ENCODE peak calls at places on chromosome 14, in four cellular contexts. U is right atrium auricular region, P is cardiac muscle cell, T is astrocyte of the cerebellum. Y is an unnamed sample.

GRCh38 chr14:91349481-91350074 is 68.0 kb downstream of the CCDC88C start:
- DNase-seq in P (no peak), T (no peak), U (no peak), Y (no peak)

GRCh38 chr14:22530101-22530500 is 58.9 kb downstream of the DAD1 start:
- DNase-seq in T (no peak), P (no peak), U (no peak), Y (no peak)

GRCh38 chr14:52871606-52872005 is 79.2 kb downstream of the FERMT2 start:
- DNase-seq in P (no peak), T (no peak), U (no peak), Y (no peak)

GRCh38 chr14:39034481-39035296 is 68.3 kb downstream of the SEC23A start:
- DNase-seq in T (no peak), U (no peak), P (peak), Y (no peak)

GRCh38 chr14:57049848-57050247 is 218.9 kb downstream of the EXOC5 start:
- DNase-seq in T (no peak), P (no peak), U (no peak), Y (no peak)

GRCh38 chr14:75832621-75833297 is 149.0 kb downstream of the TGFB3 start:
- DNase-seq in P (peak), U (no peak), T (peak), Y (no peak)

GRCh38 chr14:90491221-90491867 is 94.5 kb downstream of the CALM1 start:
- DNase-seq in T (no peak), U (peak), P (peak), Y (no peak)

GRCh38 chr14:95207475-95208253 is 50.3 kb upstream of the DICER1 start:
- DNase-seq in U (no peak), T (no peak), P (no peak), Y (no peak)

GRCh38 chr14:71632440-71632946 is 299.7 kb upstream of the RGS6 start:
- DNase-seq in P (no peak), U (no peak), T (no peak), Y (no peak)

GRCh38 chr14:73802431-73803188 is 49.0 kb upstream of the PTGR2 start:
- DNase-seq in U (no peak), P (peak), T (no peak), Y (no peak)

GRCh38 chr14:105076296-105076804 is 11.1 kb upstream of the GPR132 start:
- DNase-seq in U (no peak), P (no peak), T (no peak), Y (no peak)

GRCh38 chr14:101965145-101965531 is 765 bp downstream of the DYNC1H1 start:
- DNase-seq in P (peak), T (peak), U (peak), Y (peak)

GRCh38 chr14:60931206-60931605 is 49.7 kb downstream of the TRMT5 start:
- DNase-seq in U (no peak), P (no peak), T (no peak), Y (no peak)

GRCh38 chr14:61462566-61463195 is 141.3 kb downstream of the PRKCH start:
- DNase-seq in T (no peak), P (peak), U (no peak), Y (no peak)

GRCh38 chr14:104992501-104992900 is 6.9 kb downstream of the CLBA1 start:
- DNase-seq in T (no peak), U (no peak), P (no peak), Y (no peak)

GRCh38 chr14:99273724-99274345 is 1.8 kb upstream of the BCL11B start:
- DNase-seq in T (no peak), U (no peak), P (peak), Y (no peak)

GRCh38 chr14:77641534-77642341 is 25.3 kb upstream of the SPTLC2 start:
- DNase-seq in T (no peak), U (peak), P (peak), Y (peak)

GRCh38 chr14:104393898-104394605 is 185.5 kb upstream of the C14orf180 start:
- DNase-seq in U (peak), T (no peak), P (no peak), Y (no peak)

GRCh38 chr14:88584451-88584850 is 21.6 kb downstream of the ZC3H14 start:
- DNase-seq in P (no peak), T (no peak), U (no peak), Y (no peak)

GRCh38 chr14:54685286-54685845 is 118.4 kb downstream of the SAMD4A start:
- DNase-seq in T (peak), U (no peak), P (peak), Y (no peak)

GRCh38 chr14:66069830-66070541 is 416.2 kb upstream of the CCDC196 start:
- DNase-seq in U (no peak), T (no peak), P (no peak), Y (no peak)

GRCh38 chr14:37061697-37062096 is 110.7 kb downstream of the SLC25A21 start:
- DNase-seq in T (peak), P (no peak), U (no peak), Y (no peak)

GRCh38 chr14:33742166-33742565 is 208.7 kb downstream of the EGLN3 start:
- DNase-seq in U (no peak), T (peak), P (peak), Y (no peak)

GRCh38 chr14:33738481-33738880 is 212.4 kb downstream of the EGLN3 start:
- DNase-seq in T (no peak), U (no peak), P (no peak), Y (no peak)

GRCh38 chr14:33737446-33737845 is 213.4 kb downstream of the EGLN3 start:
- DNase-seq in T (no peak), P (peak), U (no peak), Y (no peak)

GRCh38 chr14:33738029-33738428 is 212.8 kb downstream of the EGLN3 start:
- DNase-seq in U (no peak), P (no peak), T (no peak), Y (no peak)

DNA sequence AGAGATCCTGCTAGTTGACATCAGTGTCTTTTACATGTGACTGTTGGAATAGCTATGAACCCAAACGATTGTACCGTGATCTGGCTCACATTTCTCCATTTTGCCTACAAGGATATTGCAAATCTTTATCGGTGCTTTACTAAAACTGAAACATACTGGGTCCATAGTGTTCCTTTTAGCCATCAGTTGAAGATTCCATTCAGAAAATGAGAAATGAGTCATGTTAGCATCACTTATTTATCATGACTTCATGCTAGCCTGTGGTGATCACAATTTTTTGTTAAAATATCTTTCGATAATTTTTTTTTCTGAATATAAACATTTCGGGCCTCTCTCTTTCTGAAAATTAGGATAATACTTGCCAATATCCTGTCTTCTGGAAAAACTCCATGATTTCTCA is 210.3 kb downstream of the EGLN3 start:
- DNase-seq in P (no peak), U (no peak), T (no peak), Y (no peak)
- TF ChIP-seq CTCF in P (no peak), U (no peak), T (no peak), Y (no peak)

GRCh38 chr14:21382095-21382494 is 1.7 kb downstream of the SUPT16H start:
- DNase-seq in P (no peak), U (no peak), T (no peak), Y (no peak)
- TF ChIP-seq CTCF in P (no peak), U (no peak), T (no peak), Y (no peak)

DNA sequence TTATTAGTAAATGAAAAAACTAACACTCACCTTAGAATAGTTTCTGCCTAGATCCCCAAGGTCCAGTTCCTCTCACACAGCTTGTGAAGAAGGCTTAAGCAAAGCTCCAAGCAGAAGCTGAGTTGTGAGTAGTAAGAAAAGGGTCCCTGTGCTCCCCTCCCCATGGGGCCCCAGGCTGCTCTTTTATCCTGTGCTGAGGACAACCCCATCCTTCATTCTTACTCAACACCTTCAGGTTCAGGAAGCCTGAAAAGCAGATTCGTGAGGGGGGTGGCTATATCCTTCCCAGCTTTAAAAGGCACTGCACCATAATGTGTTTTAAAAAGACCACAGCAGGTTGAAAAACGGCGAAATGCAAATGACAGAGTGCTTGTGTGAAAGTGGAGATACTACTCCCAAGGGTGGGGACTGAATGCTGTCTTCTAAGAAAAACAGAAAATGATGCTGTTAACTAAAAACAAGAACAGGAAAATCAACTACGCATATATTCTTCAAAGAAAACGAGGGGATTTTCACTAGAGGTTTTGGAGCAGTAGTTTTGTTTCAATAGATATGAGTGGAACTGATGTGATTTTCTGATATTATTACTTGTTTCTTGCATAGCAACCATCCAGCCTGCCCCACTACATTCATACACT is 182.7 kb downstream of the KTN1 start:
- DNase-seq in P (no peak), T (no peak), U (no peak), Y (no peak)
- TF ChIP-seq CTCF in P (no peak), T (no peak), U (no peak), Y (no peak)

DNA sequence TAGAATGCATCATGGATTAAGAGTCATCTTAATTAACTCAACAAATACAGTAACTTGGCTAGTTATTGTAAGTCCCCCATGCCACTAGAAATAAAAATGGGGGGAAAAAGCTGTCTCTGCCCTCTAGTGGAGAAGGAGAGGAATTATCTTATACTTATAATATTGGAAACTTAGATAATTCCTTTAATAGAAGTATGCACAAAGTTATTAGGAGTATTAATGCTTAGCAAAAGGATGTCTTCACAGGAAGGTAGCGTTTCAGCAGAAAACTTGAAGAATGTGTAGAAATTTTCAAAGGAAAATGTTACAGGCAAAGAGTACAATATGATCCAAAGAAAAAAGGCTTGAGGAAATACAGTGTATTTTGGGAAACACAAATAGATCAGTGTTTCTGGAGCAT is 19.8 kb downstream of the OR5AU1 start:
- DNase-seq in T (no peak), P (peak), U (no peak), Y (no peak)
- TF ChIP-seq CTCF in T (peak), P (peak), U (peak), Y (peak)

DNA sequence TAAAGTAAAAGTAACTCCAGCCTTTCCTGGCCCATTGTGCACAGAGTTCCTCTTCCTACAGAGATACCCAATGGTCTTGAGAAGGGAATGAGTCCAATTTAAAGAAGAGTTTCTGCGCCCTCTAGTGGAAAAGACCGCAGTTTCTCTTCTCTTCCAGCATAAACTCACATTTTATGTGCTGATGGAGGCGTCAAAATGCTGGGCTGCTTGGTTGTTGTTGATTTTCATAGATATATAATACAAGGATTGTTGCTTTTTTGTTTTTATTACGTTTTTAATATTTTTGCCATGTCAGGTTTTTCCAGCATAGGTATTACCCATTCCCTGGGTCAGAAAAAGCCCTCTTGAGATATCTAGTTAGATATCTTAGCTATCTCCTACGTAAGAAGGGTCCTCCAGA is 356.9 kb upstream of the STXBP6 start:
- DNase-seq in P (peak), U (no peak), T (no peak), Y (no peak)
- TF ChIP-seq CTCF in P (peak), U (no peak), T (peak), Y (peak)

GRCh38 chr14:69235708-69236107 is 24.2 kb upstream of the GALNT16 start:
- DNase-seq in P (no peak), T (no peak), U (no peak), Y (no peak)

GRCh38 chr14:69237142-69237541 is 22.8 kb upstream of the GALNT16 start:
- DNase-seq in T (no peak), P (no peak), U (no peak), Y (no peak)

GRCh38 chr14:69240527-69241173 is 19.3 kb upstream of the GALNT16 start:
- DNase-seq in U (no peak), P (no peak), T (no peak), Y (no peak)

GRCh38 chr14:69238883-69239282 is 21.1 kb upstream of the GALNT16 start:
- DNase-seq in U (no peak), T (no peak), P (no peak), Y (no peak)

GRCh38 chr14:69237584-69237983 is 22.4 kb upstream of the GALNT16 start:
- DNase-seq in P (no peak), U (no peak), T (no peak), Y (no peak)
- TF ChIP-seq CTCF in P (no peak), U (no peak), T (no peak), Y (no peak)

GRCh38 chr14:59588136-59588535 is 11.5 kb upstream of the CCDC175 start:
- DNase-seq in U (no peak), P (peak), T (no peak), Y (no peak)

GRCh38 chr14:59583755-59584154 is 7.1 kb upstream of the CCDC175 start:
- DNase-seq in P (peak), T (peak), U (no peak), Y (no peak)

GRCh38 chr14:59585891-59586554 is 9.4 kb upstream of the CCDC175 start:
- DNase-seq in U (no peak), P (peak), T (peak), Y (no peak)

GRCh38 chr14:59582161-59582560 is 5.5 kb upstream of the CCDC175 start:
- DNase-seq in P (no peak), T (no peak), U (no peak), Y (no peak)

GRCh38 chr14:59582845-59583509 is 6.4 kb upstream of the CCDC175 start:
- DNase-seq in U (no peak), T (no peak), P (no peak), Y (no peak)
- TF ChIP-seq CTCF in U (no peak), T (no peak), P (no peak), Y (peak)

GRCh38 chr14:103298620-103299019 is 35.4 kb upstream of the EIF5 start:
- DNase-seq in T (no peak), P (no peak), U (no peak), Y (no peak)
- TF ChIP-seq CTCF in T (no peak), P (no peak), U (no peak), Y (no peak)